ENCODE peak calls at places on chromosomes 3 and 15, in ten cellular contexts. One of them, this sample, is unnamed.

GRCh38 chr3:58651268-58651667 is 15.3 kb downstream of the FAM3D start:
- DNase-seq in A172: no peak
- DNase-seq in head of caudate nucleus: no peak
- DNase-seq in astrocyte of the spinal cord: peak; percentile 18
- DNase-seq in activated effector memory CD4-positive, alpha-beta T cell treated with anti-CD3 and anti-CD28 coated beads, Interleukin-2, amount 50 U/mL, for 16 hours: no peak
- DNase-seq in naive thymus-derived CD8-positive, alpha-beta T cell: no peak
- DNase-seq in left lobe of liver: no peak
- DNase-seq in fibroblast of gingiva: no peak
- DNase-seq in NCI-H510A: no peak
- DNase-seq in mucosa of gallbladder: no peak
- DNase-seq in this sample: no peak

GRCh38 chr3:66693461-66693912 is 192.7 kb upstream of the LRIG1 start:
- DNase-seq in mucosa of gallbladder: peak; percentile 13
- DNase-seq in activated effector memory CD4-positive, alpha-beta T cell treated with anti-CD3 and anti-CD28 coated beads, Interleukin-2, amount 50 U/mL, for 16 hours: no peak
- DNase-seq in A172: no peak
- DNase-seq in head of caudate nucleus: no peak
- DNase-seq in NCI-H510A: no peak
- DNase-seq in naive thymus-derived CD8-positive, alpha-beta T cell: no peak
- DNase-seq in fibroblast of gingiva: peak; percentile 3
- DNase-seq in astrocyte of the spinal cord: peak; percentile 43
- DNase-seq in left lobe of liver: peak; percentile 55
- DNase-seq in this sample: no peak

GRCh38 chr15:65100427-65100826 is 14.6 kb downstream of the UBAP1L start:
- DNase-seq in head of caudate nucleus: no peak
- DNase-seq in left lobe of liver: peak; percentile 35
- DNase-seq in activated effector memory CD4-positive, alpha-beta T cell treated with anti-CD3 and anti-CD28 coated beads, Interleukin-2, amount 50 U/mL, for 16 hours: peak; percentile 39
- DNase-seq in A172: no peak
- DNase-seq in astrocyte of the spinal cord: no peak
- DNase-seq in naive thymus-derived CD8-positive, alpha-beta T cell: no peak
- DNase-seq in mucosa of gallbladder: no peak
- DNase-seq in fibroblast of gingiva: no peak
- DNase-seq in NCI-H510A: no peak
- DNase-seq in this sample: no peak

GRCh38 chr3:127459205-127459604 is 131.3 kb downstream of the TPRA1 start:
- DNase-seq in activated effector memory CD4-positive, alpha-beta T cell treated with anti-CD3 and anti-CD28 coated beads, Interleukin-2, amount 50 U/mL, for 16 hours: peak; percentile 50
- DNase-seq in fibroblast of gingiva: no peak
- DNase-seq in head of caudate nucleus: no peak
- DNase-seq in left lobe of liver: no peak
- DNase-seq in naive thymus-derived CD8-positive, alpha-beta T cell: peak; percentile 40
- DNase-seq in astrocyte of the spinal cord: no peak
- DNase-seq in A172: no peak
- DNase-seq in NCI-H510A: no peak
- DNase-seq in mucosa of gallbladder: no peak
- DNase-seq in this sample: no peak

GRCh38 chr15:51051776-51052175 is 42.9 kb downstream of the TNFAIP8L3 start:
- DNase-seq in NCI-H510A: no peak
- DNase-seq in A172: no peak
- DNase-seq in mucosa of gallbladder: no peak
- DNase-seq in naive thymus-derived CD8-positive, alpha-beta T cell: no peak
- DNase-seq in astrocyte of the spinal cord: peak; percentile 16
- DNase-seq in activated effector memory CD4-positive, alpha-beta T cell treated with anti-CD3 and anti-CD28 coated beads, Interleukin-2, amount 50 U/mL, for 16 hours: no peak
- DNase-seq in head of caudate nucleus: no peak
- DNase-seq in fibroblast of gingiva: peak; percentile 75
- DNase-seq in left lobe of liver: no peak
- DNase-seq in this sample: no peak

GRCh38 chr15:98878862-98879261 is 128.7 kb downstream of the PGPEP1L start:
- DNase-seq in astrocyte of the spinal cord: no peak
- DNase-seq in NCI-H510A: no peak
- DNase-seq in naive thymus-derived CD8-positive, alpha-beta T cell: no peak
- DNase-seq in head of caudate nucleus: no peak
- DNase-seq in activated effector memory CD4-positive, alpha-beta T cell treated with anti-CD3 and anti-CD28 coated beads, Interleukin-2, amount 50 U/mL, for 16 hours: no peak
- DNase-seq in mucosa of gallbladder: no peak
- DNase-seq in fibroblast of gingiva: no peak
- DNase-seq in A172: no peak
- DNase-seq in left lobe of liver: no peak
- DNase-seq in this sample: no peak

GRCh38 chr3:6750782-6751181 is 110.1 kb upstream of the GRM7 start:
- DNase-seq in mucosa of gallbladder: no peak
- DNase-seq in fibroblast of gingiva: no peak
- DNase-seq in head of caudate nucleus: no peak
- DNase-seq in activated effector memory CD4-positive, alpha-beta T cell treated with anti-CD3 and anti-CD28 coated beads, Interleukin-2, amount 50 U/mL, for 16 hours: no peak
- DNase-seq in naive thymus-derived CD8-positive, alpha-beta T cell: no peak
- DNase-seq in left lobe of liver: no peak
- DNase-seq in astrocyte of the spinal cord: no peak
- DNase-seq in NCI-H510A: no peak
- DNase-seq in A172: no peak
- DNase-seq in this sample: no peak

GRCh38 chr3:20235796-20236195 is 49.8 kb upstream of the SGO1 start:
- DNase-seq in NCI-H510A: no peak
- DNase-seq in activated effector memory CD4-positive, alpha-beta T cell treated with anti-CD3 and anti-CD28 coated beads, Interleukin-2, amount 50 U/mL, for 16 hours: no peak
- DNase-seq in astrocyte of the spinal cord: no peak
- DNase-seq in A172: no peak
- DNase-seq in fibroblast of gingiva: no peak
- DNase-seq in head of caudate nucleus: no peak
- DNase-seq in naive thymus-derived CD8-positive, alpha-beta T cell: no peak
- DNase-seq in mucosa of gallbladder: no peak
- DNase-seq in left lobe of liver: no peak
- DNase-seq in this sample: no peak

GRCh38 chr15:48358681-48359152 is 27.5 kb downstream of the DUT start:
- DNase-seq in astrocyte of the spinal cord: peak; percentile 55
- DNase-seq in naive thymus-derived CD8-positive, alpha-beta T cell: no peak
- DNase-seq in head of caudate nucleus: no peak
- DNase-seq in A172: peak; percentile 32
- DNase-seq in activated effector memory CD4-positive, alpha-beta T cell treated with anti-CD3 and anti-CD28 coated beads, Interleukin-2, amount 50 U/mL, for 16 hours: no peak
- DNase-seq in left lobe of liver: no peak
- DNase-seq in fibroblast of gingiva: peak; percentile 70
- DNase-seq in NCI-H510A: no peak
- DNase-seq in mucosa of gallbladder: no peak
- DNase-seq in this sample: no peak

GRCh38 chr3:132079150-132079549 is 44.3 kb upstream of the CPNE4 start:
- DNase-seq in A172: no peak
- DNase-seq in naive thymus-derived CD8-positive, alpha-beta T cell: no peak
- DNase-seq in left lobe of liver: no peak
- DNase-seq in fibroblast of gingiva: no peak
- DNase-seq in activated effector memory CD4-positive, alpha-beta T cell treated with anti-CD3 and anti-CD28 coated beads, Interleukin-2, amount 50 U/mL, for 16 hours: no peak
- DNase-seq in mucosa of gallbladder: no peak
- DNase-seq in astrocyte of the spinal cord: peak; percentile 9
- DNase-seq in head of caudate nucleus: no peak
- DNase-seq in NCI-H510A: no peak
- DNase-seq in this sample: no peak

GRCh38 chr3:134078169-134078821 is 48.6 kb upstream of the SLCO2A1 start:
- DNase-seq in left lobe of liver: no peak
- DNase-seq in head of caudate nucleus: no peak
- DNase-seq in astrocyte of the spinal cord: no peak
- DNase-seq in A172: no peak
- DNase-seq in fibroblast of gingiva: peak; percentile 57
- DNase-seq in mucosa of gallbladder: no peak
- DNase-seq in activated effector memory CD4-positive, alpha-beta T cell treated with anti-CD3 and anti-CD28 coated beads, Interleukin-2, amount 50 U/mL, for 16 hours: no peak
- DNase-seq in NCI-H510A: no peak
- DNase-seq in naive thymus-derived CD8-positive, alpha-beta T cell: no peak
- DNase-seq in this sample: no peak